ENCODE peak calls at places on chromosome X, in five cellular contexts. One of them, this sample, is unnamed.

GRCh38 chrX:85244411-85245210 is 820 bp downstream of the ZNF711 start:
- DNase-seq in GM12891: no peak
- DNase-seq in GM12878: no peak
- DNase-seq in SK-N-SH: peak; percentile 60
- DNase-seq in HepG2: no peak
- DNase-seq in this sample: no peak

GRCh38 chrX:68648960-68649359 is 1.5 kb downstream of the STARD8 start:
- DNase-seq in GM12891: no peak
- DNase-seq in GM12878: no peak
- DNase-seq in SK-N-SH: no peak
- DNase-seq in HepG2: no peak
- DNase-seq in this sample: no peak

GRCh38 chrX:46040001-46040400 is 505.2 kb downstream of the ZNF674 start:
- DNase-seq in GM12891: no peak
- DNase-seq in GM12878: no peak
- DNase-seq in SK-N-SH: no peak
- DNase-seq in HepG2: no peak
- DNase-seq in this sample: no peak

GRCh38 chrX:107565916-107566602 is 62.3 kb upstream of the PRPS1 start:
- DNase-seq in GM12891: no peak
- DNase-seq in GM12878: no peak
- DNase-seq in SK-N-SH: peak; percentile 29
- DNase-seq in HepG2: peak; percentile 15
- DNase-seq in this sample: no peak

GRCh38 chrX:106716004-106716403 is 10.5 kb upstream of the RNF128 start:
- DNase-seq in GM12891: no peak
- DNase-seq in GM12878: no peak
- DNase-seq in SK-N-SH: no peak
- DNase-seq in HepG2: peak; percentile 89
- DNase-seq in this sample: no peak

GRCh38 chrX:108447303-108447702 is 7.7 kb downstream of the COL4A5 start:
- DNase-seq in GM12891: no peak
- DNase-seq in GM12878: no peak
- DNase-seq in SK-N-SH: no peak
- DNase-seq in HepG2: peak; percentile 59
- DNase-seq in this sample: no peak

GRCh38 chrX:153477901-153478300 is 7.5 kb upstream of the HAUS7 start:
- DNase-seq in GM12891: no peak
- DNase-seq in GM12878: no peak
- DNase-seq in SK-N-SH: no peak
- DNase-seq in HepG2: no peak
- DNase-seq in this sample: no peak

GRCh38 chrX:2682582-2683177 is 8.4 kb upstream of the CD99 start:
- DNase-seq in GM12891: no peak
- DNase-seq in GM12878: no peak
- DNase-seq in SK-N-SH: no peak
- DNase-seq in HepG2: no peak
- DNase-seq in this sample: no peak

GRCh38 chrX:9878141-9878875 is 88.8 kb upstream of the CLDN34 start:
- DNase-seq in GM12891: no peak
- DNase-seq in GM12878: no peak
- DNase-seq in SK-N-SH: no peak
- DNase-seq in HepG2: no peak
- DNase-seq in this sample: no peak

GRCh38 chrX:21509912-21510311 is 135.7 kb downstream of the CNKSR2 start:
- DNase-seq in GM12891: no peak
- DNase-seq in GM12878: no peak
- DNase-seq in SK-N-SH: no peak
- DNase-seq in HepG2: no peak
- DNase-seq in this sample: no peak

GRCh38 chrX:154024271-154024670 is 4.6 kb upstream of the IRAK1 start:
- DNase-seq in GM12891: no peak
- DNase-seq in GM12878: no peak
- DNase-seq in SK-N-SH: no peak
- DNase-seq in HepG2: no peak
- DNase-seq in this sample: no peak

GRCh38 chrX:40083120-40083978 is 14.4 kb downstream of the BCOR start:
- DNase-seq in GM12891: no peak
- DNase-seq in GM12878: no peak
- DNase-seq in SK-N-SH: no peak
- DNase-seq in HepG2: no peak
- DNase-seq in this sample: peak; percentile 41

GRCh38 chrX:78199851-78200250 is 60.4 kb upstream of the TAF9B start:
- DNase-seq in GM12891: no peak
- DNase-seq in GM12878: no peak
- DNase-seq in SK-N-SH: peak; percentile 43
- DNase-seq in HepG2: peak; percentile 31
- DNase-seq in this sample: no peak

GRCh38 chrX:72094894-72095293 is 36.8 kb downstream of the RTL5 start:
- DNase-seq in GM12891: peak; percentile 39
- DNase-seq in GM12878: no peak
- DNase-seq in SK-N-SH: peak; percentile 90
- DNase-seq in HepG2: no peak
- DNase-seq in this sample: no peak

GRCh38 chrX:70042399-70043371 is 7.1 kb downstream of the AWAT2 start:
- DNase-seq in GM12891: no peak
- DNase-seq in GM12878: no peak
- DNase-seq in SK-N-SH: no peak
- DNase-seq in HepG2: peak; percentile 18
- DNase-seq in this sample: no peak

GRCh38 chrX:107450823-107451509 is 1.5 kb downstream of the FRMPD3 start:
- DNase-seq in GM12891: no peak
- DNase-seq in GM12878: no peak
- DNase-seq in SK-N-SH: no peak
- DNase-seq in HepG2: no peak
- DNase-seq in this sample: no peak

GRCh38 chrX:47190445-47191269 is 3.0 kb upstream of the UBA1 start:
- DNase-seq in GM12891: peak; percentile 79
- DNase-seq in GM12878: peak; percentile 64
- DNase-seq in SK-N-SH: peak; percentile 95
- DNase-seq in HepG2: peak; percentile 87
- DNase-seq in this sample: peak; percentile 82

GRCh38 chrX:39497717-39498265 is 600.0 kb downstream of the BCOR start:
- DNase-seq in GM12891: no peak
- DNase-seq in GM12878: no peak
- DNase-seq in SK-N-SH: no peak
- DNase-seq in HepG2: no peak
- DNase-seq in this sample: no peak

GRCh38 chrX:33128048-33128805 is 83.1 kb downstream of the DMD start:
- DNase-seq in GM12891: no peak
- DNase-seq in GM12878: no peak
- DNase-seq in SK-N-SH: no peak
- DNase-seq in HepG2: no peak
- DNase-seq in this sample: no peak

GRCh38 chrX:135497736-135498135 is 22.7 kb upstream of the INTS6L start:
- DNase-seq in GM12891: no peak
- DNase-seq in GM12878: no peak
- DNase-seq in SK-N-SH: peak; percentile 13
- DNase-seq in HepG2: no peak
- DNase-seq in this sample: no peak

GRCh38 chrX:120213438-120214265 is 37.0 kb upstream of the ZBTB33 start:
- DNase-seq in GM12891: peak; percentile 24
- DNase-seq in GM12878: peak; percentile 36
- DNase-seq in SK-N-SH: peak; percentile 66
- DNase-seq in HepG2: peak; percentile 35
- DNase-seq in this sample: peak; percentile 31

GRCh38 chrX:15299945-15300851 is 15.2 kb downstream of the ASB11 start:
- DNase-seq in GM12891: no peak
- DNase-seq in GM12878: no peak
- DNase-seq in SK-N-SH: peak; percentile 49
- DNase-seq in HepG2: peak; percentile 7
- DNase-seq in this sample: no peak

GRCh38 chrX:28552322-28552721 is 34.9 kb upstream of the IL1RAPL1 start:
- DNase-seq in GM12891: no peak
- DNase-seq in GM12878: no peak
- DNase-seq in SK-N-SH: no peak
- DNase-seq in HepG2: no peak
- DNase-seq in this sample: no peak

GRCh38 chrX:65997978-65998717 is 41.7 kb downstream of the VSIG4 start:
- DNase-seq in GM12891: no peak
- DNase-seq in GM12878: no peak
- DNase-seq in SK-N-SH: no peak
- DNase-seq in HepG2: no peak
- DNase-seq in this sample: no peak

GRCh38 chrX:119477812-119478232 is 9.6 kb downstream of the SLC25A5 start:
- DNase-seq in GM12891: no peak
- DNase-seq in GM12878: no peak
- DNase-seq in SK-N-SH: no peak
- DNase-seq in HepG2: peak; percentile 85
- DNase-seq in this sample: no peak

GRCh38 chrX:26649534-26649933 is 433.6 kb downstream of the MAGEB5 start:
- DNase-seq in GM12891: no peak
- DNase-seq in GM12878: no peak
- DNase-seq in SK-N-SH: peak; percentile 11
- DNase-seq in HepG2: peak; percentile 4
- DNase-seq in this sample: no peak

GRCh38 chrX:151604931-151605330 is 41.5 kb downstream of the PASD1 start:
- DNase-seq in GM12891: no peak
- DNase-seq in GM12878: no peak
- DNase-seq in SK-N-SH: no peak
- DNase-seq in HepG2: no peak
- DNase-seq in this sample: no peak

GRCh38 chrX:10797493-10797892 is 177.1 kb upstream of the MID1 start:
- DNase-seq in GM12891: no peak
- DNase-seq in GM12878: no peak
- DNase-seq in SK-N-SH: no peak
- DNase-seq in HepG2: no peak
- DNase-seq in this sample: no peak

GRCh38 chrX:16212436-16212835 is 45.2 kb downstream of the MAGEB17 start:
- DNase-seq in GM12891: no peak
- DNase-seq in GM12878: no peak
- DNase-seq in SK-N-SH: peak; percentile 4
- DNase-seq in HepG2: peak; percentile 0
- DNase-seq in this sample: no peak

GRCh38 chrX:153973127-153974002 is 811 bp downstream of the TMEM187 start:
- DNase-seq in GM12891: no peak
- DNase-seq in GM12878: no peak
- DNase-seq in SK-N-SH: no peak
- DNase-seq in HepG2: peak; percentile 40
- DNase-seq in this sample: no peak

GRCh38 chrX:40132751-40133150 is 35.0 kb upstream of the BCOR start:
- DNase-seq in GM12891: no peak
- DNase-seq in GM12878: no peak
- DNase-seq in SK-N-SH: no peak
- DNase-seq in HepG2: no peak
- DNase-seq in this sample: no peak

GRCh38 chrX:13790206-13791131 is 26.4 kb downstream of the GPM6B start:
- DNase-seq in GM12891: no peak
- DNase-seq in GM12878: no peak
- DNase-seq in SK-N-SH: no peak
- DNase-seq in HepG2: no peak
- DNase-seq in this sample: no peak

GRCh38 chrX:154548028-154548316 is 552 bp downstream of the IKBKG start:
- DNase-seq in GM12891: no peak
- DNase-seq in GM12878: no peak
- DNase-seq in SK-N-SH: no peak
- DNase-seq in HepG2: no peak
- DNase-seq in this sample: no peak

GRCh38 chrX:10986616-10987015 is 124.5 kb upstream of the HCCS start:
- DNase-seq in GM12891: no peak
- DNase-seq in GM12878: no peak
- DNase-seq in SK-N-SH: no peak
- DNase-seq in HepG2: no peak
- DNase-seq in this sample: no peak

GRCh38 chrX:19824603-19825002 is 62.8 kb downstream of the SH3KBP1 start:
- DNase-seq in GM12891: no peak
- DNase-seq in GM12878: no peak
- DNase-seq in SK-N-SH: no peak
- DNase-seq in HepG2: no peak
- DNase-seq in this sample: no peak

GRCh38 chrX:143648705-143649104 is 12.8 kb upstream of the SLITRK4 start:
- DNase-seq in GM12891: no peak
- DNase-seq in GM12878: no peak
- DNase-seq in SK-N-SH: no peak
- DNase-seq in HepG2: no peak
- DNase-seq in this sample: no peak

GRCh38 chrX:19649227-19650009 is 134.1 kb upstream of the MAP3K15 start:
- DNase-seq in GM12891: no peak
- DNase-seq in GM12878: no peak
- DNase-seq in SK-N-SH: no peak
- DNase-seq in HepG2: no peak
- DNase-seq in this sample: no peak

DNA sequence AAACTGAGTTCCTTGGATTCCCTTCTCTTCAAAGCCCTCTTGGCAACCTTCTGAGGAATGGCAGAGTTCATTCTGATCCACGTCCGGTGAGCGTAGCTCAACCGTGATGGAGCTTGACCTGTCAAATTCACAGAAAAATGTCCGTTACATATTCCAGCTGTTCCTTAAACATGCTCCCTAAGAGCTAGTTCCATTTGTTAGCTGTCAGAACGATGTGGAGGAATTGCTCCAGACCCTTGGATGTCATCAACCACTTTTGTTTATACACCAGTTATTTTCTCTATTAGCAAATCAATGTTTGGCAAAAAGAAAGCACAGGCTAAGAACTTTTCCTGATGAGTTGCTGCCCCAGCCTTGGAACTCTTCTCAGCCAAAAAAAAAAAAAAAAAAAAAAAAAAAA is 50.2 kb downstream of the NHS start:
- DNase-seq in GM12891: no peak
- DNase-seq in GM12878: no peak
- DNase-seq in SK-N-SH: no peak
- DNase-seq in HepG2: no peak
- DNase-seq in this sample: no peak
- TF ChIP-seq POLR2AphosphoS5 in GM12891: no peak
- TF ChIP-seq POLR2AphosphoS5 in GM12878: no peak
- TF ChIP-seq POLR2AphosphoS5 in SK-N-SH: no peak
- TF ChIP-seq POLR2AphosphoS5 in HepG2: no peak
- TF ChIP-seq POLR2AphosphoS5 in this sample: no peak

DNA sequence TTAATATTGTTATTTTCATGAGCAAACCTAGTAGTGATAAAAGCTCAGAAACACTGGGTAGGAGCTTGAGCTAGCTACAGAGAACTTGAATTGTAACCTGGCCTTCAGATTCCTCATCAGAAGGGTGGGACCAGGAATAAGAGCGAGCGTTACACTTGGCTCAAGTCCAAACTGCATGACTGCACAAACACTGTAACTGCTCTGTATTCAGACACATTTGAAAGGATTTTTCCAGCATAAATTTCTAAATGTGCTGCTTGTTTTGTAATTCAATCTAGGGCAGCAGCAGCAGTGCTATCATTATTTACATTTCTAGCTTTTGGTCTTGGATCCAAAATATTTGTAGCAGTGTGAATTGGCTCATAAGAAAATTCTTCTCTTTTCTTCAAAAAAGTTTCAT is 133.0 kb upstream of the TMLHE start:
- DNase-seq in GM12891: no peak
- DNase-seq in GM12878: no peak
- DNase-seq in SK-N-SH: no peak
- DNase-seq in HepG2: peak; percentile 0
- DNase-seq in this sample: no peak
- TF ChIP-seq TAF1 in GM12891: no peak
- TF ChIP-seq TAF1 in GM12878: no peak
- TF ChIP-seq TAF1 in SK-N-SH: no peak
- TF ChIP-seq TAF1 in HepG2: no peak
- TF ChIP-seq TAF1 in this sample: no peak

GRCh38 chrX:17860811-17861495 is at the start of gene RAI2:
- DNase-seq in GM12891: peak; percentile 2
- DNase-seq in GM12878: no peak
- DNase-seq in SK-N-SH: peak; percentile 75
- DNase-seq in HepG2: no peak
- DNase-seq in this sample: peak; percentile 4
- TF ChIP-seq POLR2AphosphoS5 in GM12891: no peak
- TF ChIP-seq POLR2AphosphoS5 in GM12878: no peak
- TF ChIP-seq POLR2AphosphoS5 in SK-N-SH: no peak
- TF ChIP-seq POLR2AphosphoS5 in HepG2: no peak
- TF ChIP-seq POLR2AphosphoS5 in this sample: no peak

GRCh38 chrX:81336455-81337144 is 134.7 kb downstream of the SH3BGRL start:
- DNase-seq in GM12891: no peak
- DNase-seq in GM12878: no peak
- DNase-seq in SK-N-SH: no peak
- DNase-seq in HepG2: no peak
- DNase-seq in this sample: no peak
- TF ChIP-seq TAF1 in GM12891: no peak
- TF ChIP-seq TAF1 in GM12878: no peak
- TF ChIP-seq TAF1 in SK-N-SH: no peak
- TF ChIP-seq TAF1 in HepG2: no peak
- TF ChIP-seq TAF1 in this sample: no peak